ENCODE peak calls at places on chromosomes 3 and 15, in seven cellular contexts. O, P, X, G, Q, L and D are unnamed samples.

GRCh38 chr3:77530870-77531269 is 491.0 kb downstream of the ROBO2 start:
- DNase-seq in G (no peak), Q (no peak), O (no peak), X (no peak), L (no peak), P (no peak), D (no peak)

GRCh38 chr15:34583399-34584320 is at the start of gene GOLGA8B:
- DNase-seq in P (peak; percentile 81), G (peak; percentile 65), Q (peak; percentile 86), O (peak; percentile 64), L (peak; percentile 54), X (no peak), D (peak; percentile 73)

GRCh38 chr3:127751163-127751621 is 71.1 kb downstream of the MGLL start:
- DNase-seq in X (no peak), G (no peak), Q (no peak), L (no peak), P (no peak), O (no peak), D (no peak)

GRCh38 chr3:193347507-193348501 is 30.7 kb downstream of the ATP13A5 start:
- DNase-seq in G (no peak), O (no peak), P (no peak), Q (peak; percentile 73), L (no peak), X (no peak), D (no peak)

GRCh38 chr15:82952156-82953081 is at the start of gene HOMER2:
- DNase-seq in L (no peak), X (no peak), G (no peak), Q (peak; percentile 68), P (no peak), O (peak; percentile 23), D (no peak)

GRCh38 chr3:29344154-29344553 is 63.3 kb downstream of the RBMS3 start:
- DNase-seq in O (no peak), P (no peak), L (no peak), Q (no peak), G (no peak), X (no peak), D (no peak)

GRCh38 chr3:33773627-33774026 is 24.8 kb upstream of the PDCD6IP start:
- DNase-seq in Q (peak; percentile 18), X (no peak), P (no peak), G (no peak), O (no peak), L (no peak), D (no peak)

GRCh38 chr15:64503640-64504039 is 43.3 kb downstream of the ZNF609 start:
- DNase-seq in Q (no peak), G (no peak), X (no peak), O (no peak), P (no peak), L (peak; percentile 21), D (no peak)

GRCh38 chr3:130705501-130705900 is 41.1 kb downstream of the PIK3R4 start:
- DNase-seq in X (no peak), Q (no peak), G (no peak), P (no peak), O (no peak), L (no peak), D (no peak)

GRCh38 chr3:62817678-62818077 is 57.5 kb downstream of the CADPS start:
- DNase-seq in G (no peak), P (no peak), X (no peak), O (no peak), L (no peak), Q (no peak), D (no peak)

GRCh38 chr15:68319997-68320396 is 42.5 kb downstream of the FEM1B start:
- DNase-seq in Q (no peak), P (no peak), L (no peak), G (no peak), O (no peak), X (no peak), D (no peak)

GRCh38 chr15:31236184-31237041 is 90.2 kb upstream of the KLF13 start:
- DNase-seq in O (peak; percentile 78), G (peak; percentile 26), P (peak; percentile 96), X (peak; percentile 78), Q (no peak), L (peak; percentile 81), D (peak; percentile 62)

GRCh38 chr15:74392402-74392876 is 25.0 kb upstream of the CYP11A1 start:
- DNase-seq in P (no peak), O (no peak), Q (no peak), G (no peak), X (no peak), L (no peak), D (no peak)

GRCh38 chr15:83380682-83381081 is 66.5 kb upstream of the SH3GL3 start:
- DNase-seq in G (peak; percentile 78), Q (peak; percentile 34), L (peak; percentile 34), P (no peak), O (peak; percentile 25), X (no peak), D (peak; percentile 20)

GRCh38 chr15:85837881-85838280 is 43.2 kb upstream of the KLHL25 start:
- DNase-seq in L (no peak), X (no peak), P (no peak), G (peak; percentile 39), O (no peak), Q (no peak), D (no peak)

GRCh38 chr3:55485208-55485791 is 1.8 kb downstream of the WNT5A start:
- DNase-seq in G (peak; percentile 55), Q (peak; percentile 95), L (peak; percentile 53), O (peak; percentile 84), P (peak; percentile 91), X (no peak), D (peak; percentile 70)

GRCh38 chr3:155252535-155252934 is 40.9 kb downstream of the STRIT1 start:
- DNase-seq in P (no peak), X (no peak), Q (no peak), O (no peak), L (peak; percentile 13), G (no peak), D (no peak)

GRCh38 chr3:117019082-117019713 is 309.6 kb downstream of the TUSC7 start:
- DNase-seq in X (peak; percentile 65), G (peak; percentile 45), Q (peak; percentile 91), L (peak; percentile 67), P (peak; percentile 75), O (peak; percentile 39), D (peak; percentile 84)

GRCh38 chr3:152683521-152683999 is 151.4 kb upstream of the P2RY1 start:
- DNase-seq in X (no peak), Q (no peak), L (no peak), P (no peak), G (no peak), O (no peak), D (no peak)

GRCh38 chr3:197024881-197025735 is 4.5 kb downstream of the MELTF start:
- DNase-seq in Q (no peak), P (no peak), X (no peak), L (no peak), O (no peak), G (peak; percentile 21), D (no peak)

GRCh38 chr3:4776980-4777581 is 202.2 kb upstream of the BHLHE40 start:
- DNase-seq in O (no peak), L (peak; percentile 54), G (no peak), Q (no peak), P (no peak), X (no peak), D (no peak)

GRCh38 chr3:175129126-175129525 is 270.0 kb downstream of the NAALADL2 start:
- DNase-seq in X (no peak), Q (no peak), P (no peak), L (no peak), G (no peak), O (no peak), D (no peak)

GRCh38 chr3:141076821-141077571 is 25.8 kb downstream of the SPSB4 start:
- DNase-seq in G (no peak), X (peak; percentile 67), O (peak; percentile 58), P (peak; percentile 76), L (peak; percentile 10), Q (peak; percentile 65), D (peak; percentile 64)

DNA sequence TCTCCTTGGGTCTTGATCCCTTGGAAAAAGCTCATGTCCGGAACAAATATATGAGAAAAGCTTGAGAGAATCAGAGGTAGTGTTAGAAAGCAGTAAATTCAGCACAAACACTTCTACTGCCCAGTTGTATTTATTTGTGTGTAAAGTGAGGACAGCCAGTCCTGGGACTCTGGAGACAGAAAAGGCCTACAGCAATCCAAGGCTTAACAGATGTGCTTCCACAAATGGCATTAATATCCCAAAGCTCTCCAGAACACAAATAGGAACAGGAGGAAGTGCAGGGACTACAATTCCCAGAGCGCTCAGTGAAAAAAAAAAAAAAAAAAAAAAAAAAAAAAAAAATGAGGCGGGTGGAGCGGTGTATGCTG is 393 bp upstream of the AP2M1 start:
- DNase-seq in O (no peak), Q (no peak), P (no peak), G (no peak), X (no peak), L (no peak), D (no peak)
- H3K4me3 ChIP-seq in O (no peak overlapping the region), Q (no peak overlapping the region), P (no peak overlapping the region), G (no peak overlapping the region), X (no peak overlapping the region), L (no peak overlapping the region), D (no peak overlapping the region)

GRCh38 chr15:99169769-99170311 is 65.0 kb downstream of the SYNM start:
- DNase-seq in X (peak; percentile 61), O (no peak), L (no peak), P (peak; percentile 97), G (no peak), Q (no peak), D (no peak)
- H3K4me1 ChIP-seq in X (peaks cover 57% of the 10 kb centered on the region), O (peaks cover 13% of the 10 kb centered on the region), L (peaks cover 13% of the 10 kb centered on the region), P (peaks cover 86% of the 10 kb centered on the region), G (no peaks in the 10 kb centered on the region), Q (no peaks in the 10 kb centered on the region), D (peaks cover 5% of the 10 kb centered on the region)

GRCh38 chr15:59688383-59688887 is 685 bp downstream of the BNIP2 start:
- DNase-seq in Q (peak; percentile 32), P (peak; percentile 55), O (no peak), L (peak; percentile 79), X (peak; percentile 68), G (no peak), D (peak; percentile 53)

GRCh38 chr15:59688888-59689625 is at the start of gene BNIP2:
- DNase-seq in O (peak; percentile 100), P (peak; percentile 100), G (peak; percentile 99), X (peak; percentile 99), L (peak; percentile 99), Q (peak; percentile 100), D (peak; percentile 100)

GRCh38 chr15:59687831-59688230 is 1.3 kb downstream of the BNIP2 start:
- DNase-seq in L (peak; percentile 61), P (no peak), X (no peak), Q (no peak), G (no peak), O (no peak), D (no peak)

GRCh38 chr15:59685737-59686297 is 3.3 kb downstream of the BNIP2 start:
- DNase-seq in L (peak; percentile 90), X (no peak), O (no peak), G (no peak), P (no peak), Q (no peak), D (no peak)

GRCh38 chr15:59686389-59686788 is 2.7 kb downstream of the BNIP2 start:
- DNase-seq in P (no peak), O (no peak), X (no peak), L (no peak), Q (no peak), G (no peak), D (no peak)
- H3K4me3 ChIP-seq in P (no peak overlapping the region), O (no peak overlapping the region), X (no peak overlapping the region), L (no peak overlapping the region), Q (no peak overlapping the region), G (no peak overlapping the region), D (no peak overlapping the region)

DNA sequence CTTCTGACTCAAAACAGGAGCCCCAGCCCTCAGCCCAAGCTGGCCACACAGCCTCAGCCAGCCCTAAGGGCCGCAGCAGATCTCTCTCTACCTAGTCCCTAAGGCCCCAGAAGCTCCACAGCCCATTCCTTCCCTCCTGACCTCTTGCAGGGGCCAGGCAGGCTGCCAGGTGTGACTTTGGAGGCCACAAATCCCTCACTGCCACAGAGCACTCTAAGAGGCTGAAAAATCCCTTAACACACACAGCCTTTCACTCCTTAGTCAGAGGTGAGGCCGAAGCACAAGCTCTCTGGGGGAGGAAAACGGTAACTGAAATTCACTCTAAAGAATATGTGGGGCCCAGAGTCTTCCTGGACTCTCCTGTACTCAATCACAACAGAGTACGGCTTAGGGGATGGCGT is 23.3 kb downstream of the LRRC2 start:
- DNase-seq in O (no peak), X (no peak), L (no peak), P (no peak), Q (no peak), G (no peak), D (no peak)
- H3K4me1 ChIP-seq in O (no peaks in the 10 kb centered on the region), X (no peaks in the 10 kb centered on the region), L (peaks cover 18% of the 10 kb centered on the region), P (no peaks in the 10 kb centered on the region), Q (peaks cover 32% of the 10 kb centered on the region), G (no peaks in the 10 kb centered on the region), D (no peaks in the 10 kb centered on the region)